ENCODE peak calls at places on chromosome 10, in five cellular contexts. One of them, this sample, is unnamed.

GRCh38 chr10:98268694-98269386 is 846 bp upstream of the LOXL4 start:
- DNase-seq in GM12878: no peak
- DNase-seq in HCT116: no peak
- DNase-seq in HepG2: peak; percentile 72
- DNase-seq in H1: no peak
- DNase-seq in this sample: no peak

GRCh38 chr10:5364916-5365434 is at the start of gene UCN3:
- DNase-seq in GM12878: no peak
- DNase-seq in HCT116: no peak
- DNase-seq in HepG2: no peak
- DNase-seq in H1: no peak
- DNase-seq in this sample: no peak

GRCh38 chr10:23001901-23002516 is 74.2 kb downstream of the ARMC3 start:
- DNase-seq in GM12878: no peak
- DNase-seq in HCT116: no peak
- DNase-seq in HepG2: no peak
- DNase-seq in H1: peak; percentile 60
- DNase-seq in this sample: no peak

GRCh38 chr10:83648184-83648583 is 491.1 kb upstream of the GHITM start:
- DNase-seq in GM12878: no peak
- DNase-seq in HCT116: no peak
- DNase-seq in HepG2: no peak
- DNase-seq in H1: no peak
- DNase-seq in this sample: no peak

GRCh38 chr10:35540296-35541164 is 64.6 kb upstream of the GJD4 start:
- DNase-seq in GM12878: no peak
- DNase-seq in HCT116: no peak
- DNase-seq in HepG2: no peak
- DNase-seq in H1: no peak
- DNase-seq in this sample: peak; percentile 13

GRCh38 chr10:71697938-71698709 is 21.5 kb downstream of the C10orf105 start:
- DNase-seq in GM12878: peak; percentile 38
- DNase-seq in HCT116: no peak
- DNase-seq in HepG2: no peak
- DNase-seq in H1: no peak
- DNase-seq in this sample: peak; percentile 48

GRCh38 chr10:70190102-70190501 is 19.8 kb upstream of the SAR1A start:
- DNase-seq in GM12878: no peak
- DNase-seq in HCT116: no peak
- DNase-seq in HepG2: no peak
- DNase-seq in H1: no peak
- DNase-seq in this sample: no peak

GRCh38 chr10:119541459-119542356 is 811 bp downstream of the RGS10 start:
- DNase-seq in GM12878: no peak
- DNase-seq in HCT116: no peak
- DNase-seq in HepG2: no peak
- DNase-seq in H1: peak; percentile 55
- DNase-seq in this sample: no peak

GRCh38 chr10:8331896-8332729 is 277.6 kb downstream of the GATA3 start:
- DNase-seq in GM12878: no peak
- DNase-seq in HCT116: no peak
- DNase-seq in HepG2: no peak
- DNase-seq in H1: peak; percentile 59
- DNase-seq in this sample: no peak

GRCh38 chr10:51162002-51162401 is 87.7 kb downstream of the PRKG1 start:
- DNase-seq in GM12878: no peak
- DNase-seq in HCT116: no peak
- DNase-seq in HepG2: no peak
- DNase-seq in H1: no peak
- DNase-seq in this sample: no peak

GRCh38 chr10:60549686-60550085 is 160.0 kb upstream of the ANK3 start:
- DNase-seq in GM12878: no peak
- DNase-seq in HCT116: peak; percentile 28
- DNase-seq in HepG2: peak; percentile 6
- DNase-seq in H1: no peak
- DNase-seq in this sample: no peak

GRCh38 chr10:126939706-126940105 is 34.5 kb downstream of the DOCK1 start:
- DNase-seq in GM12878: no peak
- DNase-seq in HCT116: no peak
- DNase-seq in HepG2: no peak
- DNase-seq in H1: no peak
- DNase-seq in this sample: no peak
- TF ChIP-seq CEBPB in GM12878: no peak
- TF ChIP-seq CEBPB in HCT116: no peak
- TF ChIP-seq CEBPB in HepG2: no peak
- TF ChIP-seq CEBPB in H1: no peak
- TF ChIP-seq CEBPB in this sample: no peak

GRCh38 chr10:131816941-131817700 is 83.7 kb upstream of the PPP2R2D start:
- DNase-seq in GM12878: no peak
- DNase-seq in HCT116: no peak
- DNase-seq in HepG2: no peak
- DNase-seq in H1: no peak
- DNase-seq in this sample: no peak
- TF ChIP-seq YY1 in GM12878: no peak
- TF ChIP-seq YY1 in HCT116: no peak
- TF ChIP-seq YY1 in HepG2: no peak
- TF ChIP-seq YY1 in H1: no peak
- TF ChIP-seq YY1 in this sample: no peak

GRCh38 chr10:116254422-116255152 is 18.4 kb downstream of the GFRA1 start:
- DNase-seq in GM12878: no peak
- DNase-seq in HCT116: no peak
- DNase-seq in HepG2: no peak
- DNase-seq in H1: no peak
- DNase-seq in this sample: no peak
- TF ChIP-seq CEBPB in GM12878: no peak
- TF ChIP-seq CEBPB in HCT116: no peak
- TF ChIP-seq CEBPB in HepG2: no peak
- TF ChIP-seq CEBPB in H1: no peak
- TF ChIP-seq CEBPB in this sample: no peak

DNA sequence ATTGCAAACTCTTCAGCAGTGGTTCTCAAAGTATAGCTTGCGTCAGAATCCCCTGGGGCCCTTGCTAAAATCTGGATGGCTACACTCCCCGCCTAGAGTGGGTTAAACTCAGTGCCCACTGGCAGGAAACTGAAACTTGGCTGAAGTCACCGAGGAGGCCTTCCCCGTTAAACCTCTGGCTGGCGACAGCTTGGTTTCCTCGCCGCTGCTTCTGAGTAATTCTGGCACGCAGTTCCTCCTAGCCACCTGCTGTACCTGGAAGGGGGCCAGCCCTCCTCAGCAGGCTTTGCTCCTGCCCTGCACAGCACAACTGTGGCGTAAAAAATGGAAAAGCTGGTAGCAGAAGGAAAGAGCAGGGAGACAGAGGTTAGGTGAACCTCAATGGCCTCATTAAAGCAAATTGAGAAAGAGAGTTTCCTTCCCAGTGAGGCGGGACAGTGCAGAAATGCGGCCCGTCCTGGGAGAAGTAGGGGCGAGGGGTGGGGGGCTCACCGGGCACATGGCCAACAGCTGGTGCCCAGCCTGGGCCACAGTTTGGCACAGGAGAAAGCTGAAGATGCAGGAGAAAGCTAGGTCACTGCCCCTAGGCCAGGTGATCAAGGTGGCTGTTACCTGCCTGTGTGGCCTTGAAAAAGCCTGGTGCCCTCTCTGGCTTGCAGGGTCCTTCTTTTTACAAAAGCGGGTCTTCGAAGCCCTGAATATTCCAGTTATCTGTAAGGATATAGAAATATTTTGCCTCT is 46.6 kb downstream of the ALOX5 start:
- DNase-seq in GM12878: peak; percentile 90
- DNase-seq in HCT116: no peak
- DNase-seq in HepG2: no peak
- DNase-seq in H1: no peak
- DNase-seq in this sample: peak; percentile 8
- TF ChIP-seq YY1 in GM12878: peak; percentile 16
- TF ChIP-seq YY1 in HCT116: no peak
- TF ChIP-seq YY1 in HepG2: no peak
- TF ChIP-seq YY1 in H1: no peak
- TF ChIP-seq YY1 in this sample: no peak

DNA sequence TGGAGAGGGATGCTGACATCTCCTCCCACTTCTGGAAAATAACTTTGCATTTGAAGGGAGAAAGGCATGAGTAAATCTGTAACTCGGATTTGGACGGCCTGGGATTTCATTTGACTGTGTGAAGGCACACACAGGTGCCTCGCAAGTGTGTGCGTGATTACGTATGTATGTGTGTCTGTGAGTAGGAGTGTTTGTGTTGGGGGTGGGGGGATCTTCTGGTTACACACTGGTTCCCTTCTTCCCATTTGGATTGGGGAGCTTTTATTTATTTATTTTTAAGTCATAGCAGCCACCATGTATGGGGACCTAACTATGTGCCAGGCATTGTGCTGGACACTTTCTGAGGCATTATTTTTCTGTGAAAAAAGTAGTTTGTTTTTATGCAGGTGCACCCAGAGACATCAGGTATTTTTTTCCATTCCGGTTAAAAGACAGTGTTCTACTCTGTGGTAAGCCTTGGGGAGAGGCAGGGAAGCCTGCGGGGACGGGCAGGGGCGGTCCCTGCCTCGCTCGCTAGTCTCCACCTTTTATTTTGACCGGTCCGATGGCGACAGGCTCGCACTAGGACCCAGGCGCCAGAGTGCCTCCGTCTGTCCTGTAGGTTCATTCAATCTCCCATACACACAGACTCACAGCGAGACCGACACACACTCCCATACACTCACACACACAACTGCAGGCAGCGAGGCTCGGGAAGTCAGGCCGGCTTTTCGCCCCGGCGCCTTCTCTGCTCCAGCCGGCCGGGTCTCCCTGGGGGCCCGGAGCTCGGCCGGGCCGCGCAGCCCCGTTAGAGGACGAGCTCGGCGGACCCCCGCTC is at the start of gene MXI1:
- DNase-seq in GM12878: no peak
- DNase-seq in HCT116: peak; percentile 85
- DNase-seq in HepG2: peak; percentile 44
- DNase-seq in H1: peak; percentile 78
- DNase-seq in this sample: peak; percentile 66
- TF ChIP-seq CEBPB in GM12878: no peak
- TF ChIP-seq CEBPB in HCT116: no peak
- TF ChIP-seq CEBPB in HepG2: no peak
- TF ChIP-seq CEBPB in H1: no peak
- TF ChIP-seq CEBPB in this sample: no peak

This sample was measured in K562.